ENCODE peak calls at places on chromosomes 5 and 9, in ten cellular contexts. D is NCI-H1417, F is H1, V is MCF 10A, T is GM13977, X is kidney glomerular epithelial cell, L is NCI-H774, Q is AG20443, C is T-cell, Y is mesothelial cell of epicardium. W is an unnamed sample.

GRCh38 chr5:56024810-56025302 is 30.1 kb upstream of the IL6ST start:
- DNase-seq in T (no peak), X (no peak), L (no peak), D (no peak), Y (no peak), V (no peak), F (no peak), Q (no peak), C (no peak), W (no peak)

GRCh38 chr5:78008356-78008967 is 232.3 kb upstream of the TBCA start:
- DNase-seq in C (no peak), Q (peak), V (peak), D (peak), L (peak), T (peak), X (peak), Y (no peak), F (no peak), W (no peak)

GRCh38 chr9:104608336-104608735 is 2.9 kb upstream of the OR13C2 start:
- DNase-seq in D (peak), T (no peak), V (peak), C (no peak), F (no peak), L (no peak), X (peak), Q (no peak), Y (no peak), W (no peak)

GRCh38 chr5:172733179-172733973 is 37.6 kb downstream of the DUSP1 start:
- DNase-seq in Q (peak), C (no peak), L (no peak), F (no peak), Y (no peak), T (no peak), D (no peak), X (peak), V (peak), W (no peak)

GRCh38 chr9:104993291-104993963 is 65.5 kb upstream of the ABCA1 start:
- DNase-seq in T (no peak), Y (peak), C (peak), Q (peak), F (peak), X (peak), L (no peak), V (no peak), D (no peak), W (no peak)

GRCh38 chr5:14958196-14958595 is 86.6 kb upstream of the ANKH start:
- DNase-seq in Q (no peak), T (no peak), V (peak), F (no peak), Y (no peak), X (no peak), L (no peak), C (no peak), D (no peak), W (no peak)

GRCh38 chr9:122377241-122378164 is 6.7 kb downstream of the PTGS1 start:
- DNase-seq in X (no peak), C (no peak), F (no peak), Q (no peak), V (no peak), D (no peak), T (no peak), L (no peak), Y (no peak), W (no peak)

GRCh38 chr5:67195406-67196275 is 958 bp downstream of the CD180 start:
- DNase-seq in F (no peak), L (no peak), C (no peak), V (no peak), T (no peak), Y (no peak), X (no peak), Q (no peak), D (no peak), W (no peak)